ENCODE peak calls at places on chromosomes 16 and 17, in four cellular contexts. F is tibial nerve, W is cardiac muscle cell, N is ovary. U is an unnamed sample. For H3K36me3, the result is how much of the 10 kb centered on the place peaks cover.

GRCh38 chr16:72126429-72126765 is 32.8 kb downstream of the DHX38 start:
- DNase-seq in F (peak), W (no peak), N (no peak), U (no peak)

GRCh38 chr17:2282297-2282873 is 21.2 kb downstream of the SMG6 start:
- DNase-seq in F (peak), W (peak), N (no peak), U (no peak)

GRCh38 chr16:60945225-60945624 is 1091.0 kb downstream of the CDH8 start:
- DNase-seq in F (no peak), W (peak), N (no peak), U (peak)

GRCh38 chr17:63275318-63275967 is 170.7 kb downstream of the CYB561 start:
- DNase-seq in F (no peak), W (no peak), N (no peak), U (no peak)

GRCh38 chr17:42849451-42850157 is 1.4 kb upstream of the AOC3 start:
- DNase-seq in F (no peak), W (no peak), N (no peak), U (no peak)

GRCh38 chr17:74851612-74852236 is 8.0 kb downstream of the GRIN2C start:
- DNase-seq in F (no peak), W (no peak), N (no peak), U (no peak)

GRCh38 chr16:8676737-8677375 is 2.4 kb downstream of the ABAT start:
- DNase-seq in F (no peak), W (no peak), N (no peak), U (no peak)

GRCh38 chr17:50027639-50028206 is 28.2 kb upstream of the ITGA3 start:
- DNase-seq in F (no peak), W (no peak), N (peak), U (no peak)

GRCh38 chr17:74815671-74816370 is 39.7 kb upstream of the NAT9 start:
- DNase-seq in F (no peak), W (peak), N (no peak), U (peak)

GRCh38 chr16:73071131-73071940 is 23.4 kb upstream of the ZFHX3 start:
- DNase-seq in F (no peak), W (peak), N (peak), U (peak)

GRCh38 chr17:51015145-51015558 is 105.5 kb downstream of the SPAG9 start:
- DNase-seq in F (no peak), W (no peak), N (no peak), U (no peak)

GRCh38 chr16:14377326-14377725 is 252.7 kb downstream of the PARN start:
- DNase-seq in F (no peak), W (no peak), N (no peak), U (no peak)

GRCh38 chr17:80363518-80364090 is 51.4 kb upstream of the ENDOV start:
- DNase-seq in F (no peak), W (no peak), N (no peak), U (peak)

GRCh38 chr17:15378243-15378642 is 36.8 kb upstream of the TEKT3 start:
- DNase-seq in F (no peak), W (no peak), N (no peak), U (no peak)

GRCh38 chr16:31109622-31110021 is 1.4 kb downstream of the BCKDK start:
- DNase-seq in F (no peak), W (no peak), N (no peak), U (no peak)

GRCh38 chr16:86568677-86569623 is 2.3 kb downstream of the FOXC2 start:
- DNase-seq in F (no peak), W (no peak), N (no peak), U (no peak)

GRCh38 chr17:80364091-80364691 is 50.8 kb upstream of the ENDOV start:
- DNase-seq in F (no peak), W (peak), N (peak), U (peak)

DNA sequence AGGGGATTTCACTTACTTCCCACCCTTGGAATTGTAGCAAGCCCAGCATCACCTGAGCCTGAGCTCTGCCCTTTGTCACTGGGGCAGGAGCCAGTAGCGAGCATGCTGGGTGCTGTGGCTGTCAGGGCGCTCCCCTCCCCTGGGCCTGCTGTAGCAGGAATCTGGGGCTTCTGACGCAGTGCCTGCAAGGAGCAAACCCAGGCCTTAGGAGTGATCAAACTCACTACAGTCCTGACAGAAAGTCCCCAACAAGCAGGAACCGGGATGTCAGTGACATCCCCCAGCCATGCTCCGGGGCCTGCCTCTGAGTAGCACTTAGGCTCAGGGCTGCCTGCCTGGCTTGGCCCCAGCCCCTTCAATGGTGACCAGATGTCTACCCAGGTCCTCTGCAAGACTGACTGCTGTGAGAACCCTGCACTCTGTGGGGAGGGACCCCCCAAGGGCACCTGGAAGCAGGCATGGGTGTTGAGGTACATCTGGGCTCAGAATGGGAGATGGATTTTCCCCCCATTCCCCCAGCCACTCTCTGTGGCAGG is 23.5 kb downstream of the PLD6 start:
- DNase-seq in F (no peak), W (no peak), N (no peak), U (no peak)
- H3K36me3 ChIP-seq in F (under half), W (under half), N (under half), U (under half)

GRCh38 chr17:72430611-72431432 is 310.0 kb downstream of the SOX9 start:
- DNase-seq in F (no peak), W (no peak), N (no peak), U (peak)
- TF ChIP-seq CTCF in F (no peak), W (peak), N (no peak), U (peak)

DNA sequence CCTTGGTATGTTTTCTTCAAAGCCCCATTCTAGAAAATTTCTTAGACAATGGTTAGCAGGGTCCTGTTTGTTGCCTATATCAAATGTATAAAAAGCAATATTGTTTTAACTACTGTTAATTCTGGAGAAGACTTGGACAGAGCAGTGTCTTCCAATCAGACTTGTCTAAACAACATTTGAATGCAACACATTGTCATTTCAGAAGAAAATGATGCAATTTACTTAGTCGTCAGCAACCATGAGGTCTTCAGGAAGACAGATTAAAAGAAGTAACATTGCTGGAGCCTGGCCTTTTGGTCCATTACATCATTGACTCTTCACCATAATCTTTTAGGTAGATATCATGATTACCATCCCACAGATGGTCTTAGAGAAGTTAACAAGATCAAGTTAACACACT is 94.5 kb downstream of the ANKFN1 start:
- DNase-seq in F (no peak), W (no peak), N (no peak), U (no peak)
- H3K4me3 ChIP-seq in F (no peak), W (no peak), N (no peak), U (no peak)

GRCh38 chr17:7577327-7578199 is 1.9 kb upstream of the CD68 start:
- DNase-seq in F (no peak), W (no peak), N (no peak), U (no peak)

GRCh38 chr17:7579839-7580630 is 597 bp downstream of the CD68 start:
- DNase-seq in F (peak), W (no peak), N (peak), U (no peak)

GRCh38 chr17:7576432-7576937 is 3.0 kb upstream of the CD68 start:
- DNase-seq in F (no peak), W (no peak), N (no peak), U (no peak)

GRCh38 chr17:7580631-7581554 is 1.5 kb downstream of the CD68 start:
- DNase-seq in F (no peak), W (no peak), N (peak), U (no peak)

DNA sequence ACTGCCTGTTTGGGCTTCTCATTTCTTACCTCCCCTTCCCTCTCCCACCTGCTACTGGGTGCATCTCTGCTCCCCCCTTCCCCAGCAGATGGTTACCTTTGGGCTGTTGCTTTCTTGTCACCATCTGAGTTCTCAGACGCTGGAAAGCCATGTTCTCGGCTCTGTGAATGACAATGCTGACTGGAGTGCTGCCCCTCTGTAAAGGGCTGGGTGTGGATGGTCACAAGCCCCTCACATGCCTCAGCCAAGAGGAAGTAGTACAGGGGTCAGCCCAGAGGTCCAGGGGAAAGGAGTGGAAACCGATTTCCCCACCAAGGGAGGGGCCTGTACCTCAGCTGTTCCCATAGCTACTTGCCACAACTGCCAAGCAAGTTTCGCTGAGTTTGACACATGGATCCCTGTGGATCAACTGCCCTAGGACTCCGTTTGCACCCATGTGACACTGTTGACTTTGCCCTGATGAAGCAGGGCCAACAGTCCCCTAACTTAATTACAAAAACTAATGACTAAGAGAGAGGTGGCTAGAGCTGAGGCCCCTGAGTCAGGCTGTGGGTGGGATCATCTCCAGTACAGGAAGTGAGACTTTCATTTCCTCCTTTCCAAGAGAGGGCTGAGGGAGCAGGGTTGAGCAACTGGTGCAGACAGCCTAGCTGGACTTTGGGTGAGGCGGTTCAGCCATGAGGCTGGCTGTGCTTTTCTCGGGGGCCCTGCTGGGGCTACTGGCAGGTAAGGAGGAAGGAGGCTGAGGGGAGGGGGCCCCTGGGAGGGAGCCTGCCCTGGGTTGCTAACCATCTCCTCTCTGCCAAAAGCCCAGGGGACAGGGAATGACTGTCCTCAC is at the start of gene CD68:
- DNase-seq in F (peak), W (peak), N (peak), U (peak)
- H3K36me3 ChIP-seq in F (under half), W (half or more), N (under half), U (under half)

GRCh38 chr16:58678716-58679115 is 5.9 kb downstream of the SLC38A7 start:
- DNase-seq in F (no peak), W (no peak), N (no peak), U (no peak)
- TF ChIP-seq CTCF in F (no peak), W (peak), N (no peak), U (no peak)

GRCh38 chr17:44004077-44004760 is at the start of gene NAGS:
- DNase-seq in F (no peak), W (peak), N (peak), U (no peak)

GRCh38 chr17:44004761-44005526 is 522 bp downstream of the NAGS start:
- DNase-seq in F (no peak), W (peak), N (peak), U (no peak)

GRCh38 chr17:44005865-44006580 is 1.6 kb downstream of the NAGS start:
- DNase-seq in F (no peak), W (peak), N (no peak), U (peak)

GRCh38 chr17:44006581-44007345 is 2.3 kb downstream of the NAGS start:
- DNase-seq in F (peak), W (peak), N (peak), U (peak)

GRCh38 chr17:44005527-44005864 is 1.1 kb downstream of the NAGS start:
- DNase-seq in F (no peak), W (no peak), N (no peak), U (no peak)
- H3K4me3 ChIP-seq in F (no peak), W (peak), N (peak), U (peak)

DNA sequence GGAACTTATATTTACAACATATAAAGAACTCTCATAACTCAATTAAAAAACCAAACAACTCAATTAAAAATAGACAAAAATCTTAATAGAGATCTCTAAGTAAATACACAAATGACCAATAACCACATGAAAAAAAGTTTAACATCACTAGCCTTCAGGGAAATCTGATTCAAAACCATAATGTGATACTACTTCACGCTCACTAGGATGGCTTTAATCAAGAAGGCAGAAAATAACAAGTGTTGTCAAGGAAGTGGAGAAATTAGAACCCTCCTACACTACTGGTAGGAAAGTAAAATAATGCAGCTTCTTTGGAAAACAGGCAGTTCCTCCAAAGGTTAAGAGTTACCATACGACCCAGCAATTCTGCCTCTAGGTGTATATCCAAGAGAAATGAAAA is 8.4 kb downstream of the PHF12 start:
- DNase-seq in F (no peak), W (no peak), N (no peak), U (no peak)
- H3K36me3 ChIP-seq in F (under half), W (under half), N (under half), U (under half)

GRCh38 chr17:16918443-16918842 is 53.5 kb downstream of the TNFRSF13B start:
- DNase-seq in F (no peak), W (no peak), N (no peak), U (peak)

GRCh38 chr17:16917995-16918394 is 53.9 kb downstream of the TNFRSF13B start:
- DNase-seq in F (no peak), W (no peak), N (no peak), U (no peak)

GRCh38 chr17:16916557-16916920 is 55.4 kb downstream of the TNFRSF13B start:
- DNase-seq in F (no peak), W (no peak), N (no peak), U (no peak)

GRCh38 chr17:16912021-16912962 is 59.6 kb downstream of the TNFRSF13B start:
- DNase-seq in F (no peak), W (no peak), N (no peak), U (no peak)

GRCh38 chr17:16915752-16916556 is 56.0 kb downstream of the TNFRSF13B start:
- DNase-seq in F (peak), W (peak), N (no peak), U (peak)
- TF ChIP-seq CTCF in F (no peak), W (peak), N (no peak), U (peak)

GRCh38 chr16:66267287-66268137 is 99.0 kb upstream of the CDH5 start:
- DNase-seq in F (no peak), W (no peak), N (peak), U (peak)

GRCh38 chr16:66272461-66272860 is 94.0 kb upstream of the CDH5 start:
- DNase-seq in F (no peak), W (no peak), N (peak), U (no peak)

GRCh38 chr16:66270333-66270927 is 96.1 kb upstream of the CDH5 start:
- DNase-seq in F (peak), W (peak), N (peak), U (peak)

GRCh38 chr16:66271074-66272060 is 95.1 kb upstream of the CDH5 start:
- DNase-seq in F (no peak), W (no peak), N (peak), U (no peak)

GRCh38 chr16:66269631-66270332 is 96.7 kb upstream of the CDH5 start:
- DNase-seq in F (no peak), W (no peak), N (peak), U (no peak)
- H3K4me3 ChIP-seq in F (no peak), W (no peak), N (peak), U (peak)